ENCODE peak calls at places on chromosomes 2 and 18, in nine cellular contexts. V is hippocampal formation; J is naive thymus-derived CD4-positive, alpha-beta T cell; X is lung microvascular endothelial cell; A is activated CD4-positive, alpha-beta T cell treated with anti-CD3 and anti-CD28 coated beads, Interleukin-2, amount 50 U/mL, for 4 hours; U is progenitor cell of endocrine pancreas; W is adrenal gland; T is HEK293T; E is amygdala. H is an unnamed sample.

GRCh38 chr2:101002562-101003277 is 631 bp downstream of the RPL31 start:
- DNase-seq in J (peak), A (no peak), X (peak), T (no peak), V (no peak), E (no peak), U (no peak), W (peak), H (no peak)

GRCh38 chr2:38856165-38856564 is 19.6 kb downstream of the DHX57 start:
- DNase-seq in J (no peak), A (no peak), X (no peak), V (no peak), T (no peak), E (no peak), U (no peak), W (no peak), H (no peak)

GRCh38 chr2:209425082-209426071 is 1.5 kb downstream of the MAP2 start:
- DNase-seq in E (peak), V (peak), X (peak), T (peak), U (no peak), W (no peak), A (no peak), J (no peak), H (no peak)

GRCh38 chr2:118969025-118969733 is 27.2 kb downstream of the MARCO start:
- DNase-seq in X (no peak), W (no peak), V (no peak), U (no peak), T (no peak), A (no peak), J (no peak), E (no peak), H (no peak)

GRCh38 chr18:59719533-59720325 is 22.5 kb upstream of the CCBE1 start:
- DNase-seq in T (no peak), E (no peak), V (no peak), A (no peak), U (no peak), J (no peak), W (no peak), X (peak), H (no peak)

GRCh38 chr18:47557160-47557559 is 305.7 kb upstream of the SKOR2 start:
- DNase-seq in U (no peak), T (no peak), A (no peak), J (no peak), V (no peak), E (no peak), W (no peak), X (no peak), H (no peak)

GRCh38 chr2:47513981-47514520 is 111.1 kb downstream of the MSH2 start:
- DNase-seq in X (no peak), T (no peak), J (no peak), U (no peak), E (no peak), W (no peak), A (no peak), V (no peak), H (no peak)

GRCh38 chr2:133240505-133241230 is 327.6 kb downstream of the NCKAP5 start:
- DNase-seq in W (no peak), E (no peak), T (no peak), V (no peak), A (no peak), U (no peak), J (no peak), X (no peak), H (no peak)

GRCh38 chr2:104855174-104856085 is 1.5 kb downstream of the POU3F3 start:
- DNase-seq in E (no peak), A (no peak), U (no peak), V (no peak), T (no peak), X (no peak), W (no peak), J (no peak), H (no peak)

GRCh38 chr2:2238726-2239269 is 92.3 kb downstream of the MYT1L start:
- DNase-seq in W (no peak), E (no peak), J (no peak), A (no peak), U (no peak), V (no peak), X (no peak), T (no peak), H (no peak)

GRCh38 chr2:1744446-1745170 is at the start of gene PXDN:
- DNase-seq in E (no peak), V (no peak), T (peak), X (peak), J (no peak), U (peak), A (no peak), W (no peak), H (no peak)

GRCh38 chr2:236162031-236162803 is 6.0 kb downstream of the GBX2 start:
- DNase-seq in T (no peak), X (no peak), A (no peak), J (no peak), W (no peak), U (no peak), E (no peak), V (no peak), H (no peak)

GRCh38 chr2:217835931-217836881 is 166.6 kb downstream of the TNS1 start:
- DNase-seq in E (no peak), U (no peak), W (no peak), T (no peak), V (no peak), A (no peak), X (peak), J (no peak), H (no peak)

GRCh38 chr2:156329031-156329921 is 3.2 kb downstream of the NR4A2 start:
- DNase-seq in J (peak), A (no peak), W (no peak), E (no peak), V (no peak), T (no peak), X (no peak), U (no peak), H (no peak)

GRCh38 chr2:9207641-9208301 is 1.2 kb downstream of the ASAP2 start:
- DNase-seq in A (no peak), J (no peak), W (no peak), V (no peak), E (no peak), T (peak), U (no peak), X (peak), H (no peak)